ENCODE peak calls at places on chromosomes 3 and 15, in nine cellular contexts. D is NCI-H2029 treated with DMSO at 0.1 percent for 48 hours; T is NCI-H1436; R is nephron progenitor cell; C is hypothalamus; A is caudate nucleus; G is GM10248; F is activated effector memory CD4-positive, alpha-beta T cell treated with Interleukin-2 at 50 U/mL for 16 hours; S is NCI-H2171. N is an unnamed sample.

GRCh38 chr3:161989012-161989411 is 492.4 kb downstream of the OTOL1 start:
- DNase-seq in D (no peak), T (no peak), R (no peak), C (no peak), A (no peak), G (no peak), F (no peak), S (no peak), N (no peak)

GRCh38 chr3:139267300-139268246 is 76.2 kb upstream of the MRPS22 start:
- DNase-seq in D (no peak), T (no peak), R (no peak), C (no peak), A (no peak), G (no peak), F (no peak), S (no peak), N (no peak)

GRCh38 chr3:41652931-41653330 is 309.0 kb downstream of the ULK4 start:
- DNase-seq in D (no peak), T (no peak), R (no peak), C (no peak), A (no peak), G (no peak), F (no peak), S (no peak), N (no peak)

GRCh38 chr3:11948866-11949265 is 55.3 kb upstream of the SYN2 start:
- DNase-seq in D (no peak), T (no peak), R (no peak), C (no peak), A (no peak), G (no peak), F (no peak), S (no peak), N (no peak)

GRCh38 chr3:130386604-130387263 is 41.3 kb downstream of the COL6A5 start:
- DNase-seq in D (no peak), T (no peak), R (no peak), C (no peak), A (no peak), G (no peak), F (no peak), S (no peak), N (no peak)

GRCh38 chr15:35925634-35926380 is 379.8 kb upstream of the DPH6 start:
- DNase-seq in D (no peak), T (no peak), R (no peak), C (no peak), A (no peak), G (no peak), F (no peak), S (no peak), N (no peak)

GRCh38 chr3:40546811-40547210 is 22.1 kb downstream of the ZNF621 start:
- DNase-seq in D (no peak), T (no peak), R (no peak), C (no peak), A (no peak), G (no peak), F (no peak), S (no peak), N (no peak)

GRCh38 chr15:44311136-44311535 is 22.6 kb downstream of the GOLM2 start:
- DNase-seq in D (no peak), T (no peak), R (no peak), C (no peak), A (no peak), G (no peak), F (no peak), S (no peak), N (no peak)

GRCh38 chr3:17489139-17489538 is 253.3 kb downstream of the TBC1D5 start:
- DNase-seq in D (no peak), T (no peak), R (no peak), C (no peak), A (no peak), G (no peak), F (no peak), S (no peak), N (no peak)

GRCh38 chr15:41935566-41936020 is 36.8 kb downstream of the EHD4 start:
- DNase-seq in D (no peak), T (no peak), R (no peak), C (no peak), A (no peak), G (no peak), F (no peak), S (no peak), N (no peak)

GRCh38 chr3:182370949-182371348 is 422.4 kb upstream of the ATP11B start:
- DNase-seq in D (no peak), T (no peak), R (no peak), C (no peak), A (no peak), G (no peak), F (no peak), S (no peak), N (no peak)

GRCh38 chr3:143707848-143708247 is 140.4 kb downstream of the SLC9A9 start:
- DNase-seq in D (no peak), T (no peak), R (no peak), C (no peak), A (no peak), G (no peak), F (no peak), S (no peak), N (no peak)

GRCh38 chr3:11434017-11434526 is 161.9 kb downstream of the ATG7 start:
- DNase-seq in D (no peak), T (no peak), R (no peak), C (peak; percentile 44), A (peak; percentile 12), G (no peak), F (no peak), S (no peak), N (no peak)

GRCh38 chr3:81660036-81660435 is 101.4 kb downstream of the GBE1 start:
- DNase-seq in D (no peak), T (no peak), R (no peak), C (no peak), A (no peak), G (no peak), F (no peak), S (no peak), N (no peak)

GRCh38 chr15:75749820-75750219 is 37.2 kb upstream of the CSPG4 start:
- DNase-seq in D (no peak), T (no peak), R (no peak), C (no peak), A (no peak), G (no peak), F (no peak), S (no peak), N (no peak)

GRCh38 chr15:69679623-69680228 is 227.1 kb downstream of the RPLP1 start:
- DNase-seq in D (no peak), T (no peak), R (no peak), C (no peak), A (no peak), G (peak; percentile 71), F (no peak), S (no peak), N (peak; percentile 7)

N was measured in CD8-positive, alpha-beta T cell.